ENCODE peak calls at places on chromosomes 5 and 9, in nine cellular contexts. One of them, this sample, is unnamed.

GRCh38 chr5:144880513-144880912 is 709.8 kb downstream of the KCTD16 start:
- DNase-seq in IMR-90: no peak
- DNase-seq in neural progenitor cell: no peak
- DNase-seq in tibial artery: no peak
- DNase-seq in mucosa of descending colon: no peak
- DNase-seq in astrocyte: no peak
- DNase-seq in cardiac muscle cell: no peak
- DNase-seq in heart left ventricle: no peak
- DNase-seq in GM12865: no peak
- DNase-seq in this sample: no peak

GRCh38 chr9:36163049-36163839 is 5.9 kb upstream of the CCIN start:
- DNase-seq in IMR-90: peak
- DNase-seq in neural progenitor cell: peak
- DNase-seq in tibial artery: peak
- DNase-seq in mucosa of descending colon: peak
- DNase-seq in astrocyte: peak
- DNase-seq in cardiac muscle cell: peak
- DNase-seq in heart left ventricle: peak
- DNase-seq in GM12865: no peak
- DNase-seq in this sample: no peak

GRCh38 chr5:55865831-55866230 is 14.7 kb downstream of the IL31RA start:
- DNase-seq in IMR-90: peak
- DNase-seq in neural progenitor cell: peak
- DNase-seq in tibial artery: no peak
- DNase-seq in mucosa of descending colon: no peak
- DNase-seq in astrocyte: peak
- DNase-seq in cardiac muscle cell: peak
- DNase-seq in heart left ventricle: no peak
- DNase-seq in GM12865: no peak
- DNase-seq in this sample: no peak

GRCh38 chr5:81209869-81210268 is 23.3 kb upstream of the CKMT2 start:
- DNase-seq in IMR-90: no peak
- DNase-seq in neural progenitor cell: no peak
- DNase-seq in tibial artery: no peak
- DNase-seq in mucosa of descending colon: no peak
- DNase-seq in astrocyte: no peak
- DNase-seq in cardiac muscle cell: no peak
- DNase-seq in heart left ventricle: no peak
- DNase-seq in GM12865: peak
- DNase-seq in this sample: no peak

GRCh38 chr9:115018547-115019435 is 88.4 kb upstream of the TNFSF8 start:
- DNase-seq in IMR-90: peak
- DNase-seq in neural progenitor cell: no peak
- DNase-seq in tibial artery: no peak
- DNase-seq in mucosa of descending colon: no peak
- DNase-seq in astrocyte: peak
- DNase-seq in cardiac muscle cell: peak
- DNase-seq in heart left ventricle: no peak
- DNase-seq in GM12865: no peak
- DNase-seq in this sample: no peak

GRCh38 chr9:128117613-128118471 is 9.7 kb downstream of the PTGES2 start:
- DNase-seq in IMR-90: peak
- DNase-seq in neural progenitor cell: peak
- DNase-seq in tibial artery: peak
- DNase-seq in mucosa of descending colon: peak
- DNase-seq in astrocyte: peak
- DNase-seq in cardiac muscle cell: peak
- DNase-seq in heart left ventricle: peak
- DNase-seq in GM12865: peak
- DNase-seq in this sample: peak

GRCh38 chr5:32627219-32627880 is 42.0 kb downstream of the SUB1 start:
- DNase-seq in IMR-90: peak
- DNase-seq in neural progenitor cell: no peak
- DNase-seq in tibial artery: no peak
- DNase-seq in mucosa of descending colon: no peak
- DNase-seq in astrocyte: no peak
- DNase-seq in cardiac muscle cell: peak
- DNase-seq in heart left ventricle: no peak
- DNase-seq in GM12865: no peak
- DNase-seq in this sample: no peak

GRCh38 chr9:36401179-36401740 is 1.2 kb upstream of the RNF38 start:
- DNase-seq in IMR-90: peak
- DNase-seq in neural progenitor cell: no peak
- DNase-seq in tibial artery: peak
- DNase-seq in mucosa of descending colon: no peak
- DNase-seq in astrocyte: peak
- DNase-seq in cardiac muscle cell: peak
- DNase-seq in heart left ventricle: no peak
- DNase-seq in GM12865: no peak
- DNase-seq in this sample: no peak

GRCh38 chr5:177154003-177154643 is 20.6 kb downstream of the NSD1 start:
- DNase-seq in IMR-90: peak
- DNase-seq in neural progenitor cell: no peak
- DNase-seq in tibial artery: no peak
- DNase-seq in mucosa of descending colon: no peak
- DNase-seq in astrocyte: no peak
- DNase-seq in cardiac muscle cell: peak
- DNase-seq in heart left ventricle: no peak
- DNase-seq in GM12865: no peak
- DNase-seq in this sample: no peak

GRCh38 chr5:28430565-28431178 is 1392.3 kb upstream of the CDH9 start:
- DNase-seq in IMR-90: no peak
- DNase-seq in neural progenitor cell: no peak
- DNase-seq in tibial artery: no peak
- DNase-seq in mucosa of descending colon: no peak
- DNase-seq in astrocyte: peak
- DNase-seq in cardiac muscle cell: no peak
- DNase-seq in heart left ventricle: no peak
- DNase-seq in GM12865: no peak
- DNase-seq in this sample: no peak

GRCh38 chr9:106218854-106219253 is 524.5 kb downstream of the TMEM38B start:
- DNase-seq in IMR-90: no peak
- DNase-seq in neural progenitor cell: no peak
- DNase-seq in tibial artery: no peak
- DNase-seq in mucosa of descending colon: no peak
- DNase-seq in astrocyte: no peak
- DNase-seq in cardiac muscle cell: no peak
- DNase-seq in heart left ventricle: no peak
- DNase-seq in GM12865: peak
- DNase-seq in this sample: no peak

GRCh38 chr9:34636791-34637355 is 714 bp downstream of the SIGMAR1 start:
- DNase-seq in IMR-90: peak
- DNase-seq in neural progenitor cell: no peak
- DNase-seq in tibial artery: no peak
- DNase-seq in mucosa of descending colon: no peak
- DNase-seq in astrocyte: no peak
- DNase-seq in cardiac muscle cell: peak
- DNase-seq in heart left ventricle: no peak
- DNase-seq in GM12865: peak
- DNase-seq in this sample: no peak

GRCh38 chr5:44942524-44943001 is 133.8 kb downstream of the MRPS30 start:
- DNase-seq in IMR-90: no peak
- DNase-seq in neural progenitor cell: peak
- DNase-seq in tibial artery: no peak
- DNase-seq in mucosa of descending colon: no peak
- DNase-seq in astrocyte: peak
- DNase-seq in cardiac muscle cell: no peak
- DNase-seq in heart left ventricle: no peak
- DNase-seq in GM12865: no peak
- DNase-seq in this sample: no peak

GRCh38 chr9:133616643-133617405 is 7.6 kb upstream of the FAM163B start:
- DNase-seq in IMR-90: no peak
- DNase-seq in neural progenitor cell: no peak
- DNase-seq in tibial artery: no peak
- DNase-seq in mucosa of descending colon: no peak
- DNase-seq in astrocyte: no peak
- DNase-seq in cardiac muscle cell: no peak
- DNase-seq in heart left ventricle: no peak
- DNase-seq in GM12865: no peak
- DNase-seq in this sample: no peak

GRCh38 chr9:115694991-115695390 is 458.6 kb upstream of the PAPPA start:
- DNase-seq in IMR-90: peak
- DNase-seq in neural progenitor cell: no peak
- DNase-seq in tibial artery: no peak
- DNase-seq in mucosa of descending colon: no peak
- DNase-seq in astrocyte: no peak
- DNase-seq in cardiac muscle cell: no peak
- DNase-seq in heart left ventricle: no peak
- DNase-seq in GM12865: no peak
- DNase-seq in this sample: no peak

GRCh38 chr5:54836959-54837534 is 148.3 kb downstream of the ESM1 start:
- DNase-seq in IMR-90: peak
- DNase-seq in neural progenitor cell: no peak
- DNase-seq in tibial artery: no peak
- DNase-seq in mucosa of descending colon: no peak
- DNase-seq in astrocyte: no peak
- DNase-seq in cardiac muscle cell: peak
- DNase-seq in heart left ventricle: no peak
- DNase-seq in GM12865: no peak
- DNase-seq in this sample: no peak

GRCh38 chr5:177553671-177554429 is 513 bp downstream of the FAM193B start:
- DNase-seq in IMR-90: no peak
- DNase-seq in neural progenitor cell: peak
- DNase-seq in tibial artery: no peak
- DNase-seq in mucosa of descending colon: peak
- DNase-seq in astrocyte: no peak
- DNase-seq in cardiac muscle cell: peak
- DNase-seq in heart left ventricle: peak
- DNase-seq in GM12865: peak
- DNase-seq in this sample: no peak

GRCh38 chr5:55101556-55102276 is 730 bp upstream of the GZMA start:
- DNase-seq in IMR-90: no peak
- DNase-seq in neural progenitor cell: no peak
- DNase-seq in tibial artery: no peak
- DNase-seq in mucosa of descending colon: no peak
- DNase-seq in astrocyte: no peak
- DNase-seq in cardiac muscle cell: no peak
- DNase-seq in heart left ventricle: no peak
- DNase-seq in GM12865: no peak
- DNase-seq in this sample: no peak

GRCh38 chr9:121261107-121261460 is 6.9 kb upstream of the GSN start:
- DNase-seq in IMR-90: no peak
- DNase-seq in neural progenitor cell: peak
- DNase-seq in tibial artery: no peak
- DNase-seq in mucosa of descending colon: no peak
- DNase-seq in astrocyte: no peak
- DNase-seq in cardiac muscle cell: peak
- DNase-seq in heart left ventricle: no peak
- DNase-seq in GM12865: no peak
- DNase-seq in this sample: no peak

GRCh38 chr9:72657023-72657422 is 135.6 kb downstream of the TMC1 start:
- DNase-seq in IMR-90: no peak
- DNase-seq in neural progenitor cell: no peak
- DNase-seq in tibial artery: no peak
- DNase-seq in mucosa of descending colon: no peak
- DNase-seq in astrocyte: no peak
- DNase-seq in cardiac muscle cell: no peak
- DNase-seq in heart left ventricle: no peak
- DNase-seq in GM12865: peak
- DNase-seq in this sample: no peak

GRCh38 chr9:118515947-118516346 is 811.7 kb downstream of the TLR4 start:
- DNase-seq in IMR-90: no peak
- DNase-seq in neural progenitor cell: no peak
- DNase-seq in tibial artery: no peak
- DNase-seq in mucosa of descending colon: no peak
- DNase-seq in astrocyte: no peak
- DNase-seq in cardiac muscle cell: no peak
- DNase-seq in heart left ventricle: no peak
- DNase-seq in GM12865: no peak
- DNase-seq in this sample: no peak

GRCh38 chr5:177389368-177390169 is 5.3 kb downstream of the SLC34A1 start:
- DNase-seq in IMR-90: peak
- DNase-seq in neural progenitor cell: no peak
- DNase-seq in tibial artery: no peak
- DNase-seq in mucosa of descending colon: no peak
- DNase-seq in astrocyte: peak
- DNase-seq in cardiac muscle cell: peak
- DNase-seq in heart left ventricle: no peak
- DNase-seq in GM12865: peak
- DNase-seq in this sample: peak

GRCh38 chr5:174720066-174720611 is 4.2 kb upstream of the MSX2 start:
- DNase-seq in IMR-90: no peak
- DNase-seq in neural progenitor cell: peak
- DNase-seq in tibial artery: no peak
- DNase-seq in mucosa of descending colon: no peak
- DNase-seq in astrocyte: no peak
- DNase-seq in cardiac muscle cell: no peak
- DNase-seq in heart left ventricle: no peak
- DNase-seq in GM12865: no peak
- DNase-seq in this sample: no peak
- TF ChIP-seq CTCF in IMR-90: no peak
- TF ChIP-seq CTCF in neural progenitor cell: no peak
- TF ChIP-seq CTCF in tibial artery: no peak
- TF ChIP-seq CTCF in mucosa of descending colon: no peak
- TF ChIP-seq CTCF in astrocyte: no peak
- TF ChIP-seq CTCF in cardiac muscle cell: no peak
- TF ChIP-seq CTCF in heart left ventricle: no peak
- TF ChIP-seq CTCF in GM12865: no peak
- TF ChIP-seq CTCF in this sample: no peak

DNA sequence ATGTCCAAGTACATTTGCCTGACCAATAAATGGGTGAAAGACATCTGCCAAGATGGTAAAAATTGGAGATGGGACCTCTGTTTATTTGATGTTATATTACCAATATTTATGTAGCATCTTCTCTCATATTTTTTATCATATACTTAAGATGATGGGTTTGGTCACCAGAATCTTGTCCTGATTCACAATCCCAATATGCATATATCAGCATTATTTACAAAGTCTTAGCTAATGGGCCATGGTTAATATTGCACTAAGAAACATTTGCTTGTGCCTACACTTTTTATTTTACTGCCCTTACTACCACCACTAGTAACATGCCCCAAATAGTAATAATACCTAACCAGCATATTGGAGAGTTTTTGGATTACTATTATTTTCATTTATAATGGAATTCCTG is 116.7 kb downstream of the CHSY3 start:
- DNase-seq in IMR-90: no peak
- DNase-seq in neural progenitor cell: no peak
- DNase-seq in tibial artery: no peak
- DNase-seq in mucosa of descending colon: no peak
- DNase-seq in astrocyte: no peak
- DNase-seq in cardiac muscle cell: no peak
- DNase-seq in heart left ventricle: no peak
- DNase-seq in GM12865: no peak
- DNase-seq in this sample: no peak
- H3K4me3 ChIP-seq in IMR-90: no peak
- H3K4me3 ChIP-seq in neural progenitor cell: no peak
- H3K4me3 ChIP-seq in tibial artery: no peak
- H3K4me3 ChIP-seq in mucosa of descending colon: no peak
- H3K4me3 ChIP-seq in astrocyte: no peak
- H3K4me3 ChIP-seq in cardiac muscle cell: no peak
- H3K4me3 ChIP-seq in heart left ventricle: no peak
- H3K4me3 ChIP-seq in GM12865: no peak
- H3K4me3 ChIP-seq in this sample: no peak

GRCh38 chr5:148979104-148979723 is 83.6 kb downstream of the SH3TC2 start:
- DNase-seq in IMR-90: no peak
- DNase-seq in neural progenitor cell: no peak
- DNase-seq in tibial artery: no peak
- DNase-seq in mucosa of descending colon: no peak
- DNase-seq in astrocyte: no peak
- DNase-seq in cardiac muscle cell: no peak
- DNase-seq in heart left ventricle: no peak
- DNase-seq in GM12865: no peak
- DNase-seq in this sample: no peak
- TF ChIP-seq CTCF in IMR-90: no peak
- TF ChIP-seq CTCF in neural progenitor cell: no peak
- TF ChIP-seq CTCF in tibial artery: no peak
- TF ChIP-seq CTCF in mucosa of descending colon: no peak
- TF ChIP-seq CTCF in astrocyte: no peak
- TF ChIP-seq CTCF in cardiac muscle cell: no peak
- TF ChIP-seq CTCF in heart left ventricle: no peak
- TF ChIP-seq CTCF in GM12865: no peak
- TF ChIP-seq CTCF in this sample: no peak

GRCh38 chr5:115962239-115962564 is at the start of gene LVRN:
- DNase-seq in IMR-90: no peak
- DNase-seq in neural progenitor cell: no peak
- DNase-seq in tibial artery: no peak
- DNase-seq in mucosa of descending colon: no peak
- DNase-seq in astrocyte: no peak
- DNase-seq in cardiac muscle cell: no peak
- DNase-seq in heart left ventricle: no peak
- DNase-seq in GM12865: no peak
- DNase-seq in this sample: no peak
- H3K4me3 ChIP-seq in IMR-90: peak
- H3K4me3 ChIP-seq in neural progenitor cell: peak
- H3K4me3 ChIP-seq in tibial artery: peak
- H3K4me3 ChIP-seq in mucosa of descending colon: no peak
- H3K4me3 ChIP-seq in astrocyte: peak
- H3K4me3 ChIP-seq in cardiac muscle cell: peak
- H3K4me3 ChIP-seq in heart left ventricle: peak
- H3K4me3 ChIP-seq in GM12865: peak
- H3K4me3 ChIP-seq in this sample: no peak

This sample was measured in GM12864.